ENCODE peak calls at places on chromosomes 6 and 20, in five cellular contexts. One of them, this sample, is unnamed.

GRCh38 chr6:169854083-169854725 is 102.8 kb downstream of the ERMARD start:
- DNase-seq in right cardiac atrium: no peak
- DNase-seq in sigmoid colon: no peak
- DNase-seq in lower lobe of right lung: no peak
- DNase-seq in GM23248: no peak
- DNase-seq in this sample: no peak

GRCh38 chr20:48107560-48107959 is 322.3 kb upstream of the SULF2 start:
- DNase-seq in GM23248: no peak
- DNase-seq in lower lobe of right lung: no peak
- DNase-seq in sigmoid colon: no peak
- DNase-seq in right cardiac atrium: no peak
- DNase-seq in this sample: no peak

GRCh38 chr6:88705601-88706000 is 257.8 kb downstream of the RNGTT start:
- DNase-seq in GM23248: no peak
- DNase-seq in sigmoid colon: no peak
- DNase-seq in lower lobe of right lung: no peak
- DNase-seq in right cardiac atrium: no peak
- DNase-seq in this sample: no peak

GRCh38 chr20:17568972-17569471 is 853 bp upstream of the DSTN start:
- DNase-seq in sigmoid colon: peak; percentile 98
- DNase-seq in right cardiac atrium: peak; percentile 91
- DNase-seq in lower lobe of right lung: peak; percentile 87
- DNase-seq in GM23248: peak; percentile 98
- DNase-seq in this sample: peak; percentile 92

GRCh38 chr20:59222982-59223610 is 59.5 kb downstream of the ZNF831 start:
- DNase-seq in GM23248: peak; percentile 36
- DNase-seq in right cardiac atrium: peak; percentile 62
- DNase-seq in sigmoid colon: no peak
- DNase-seq in lower lobe of right lung: no peak
- DNase-seq in this sample: no peak

GRCh38 chr6:55433446-55434130 is 106.3 kb downstream of the GFRAL start:
- DNase-seq in GM23248: peak; percentile 50
- DNase-seq in sigmoid colon: no peak
- DNase-seq in lower lobe of right lung: no peak
- DNase-seq in right cardiac atrium: no peak
- DNase-seq in this sample: no peak

GRCh38 chr6:46526607-46527006 is 35.4 kb upstream of the RCAN2 start:
- DNase-seq in right cardiac atrium: no peak
- DNase-seq in lower lobe of right lung: no peak
- DNase-seq in GM23248: no peak
- DNase-seq in sigmoid colon: no peak
- DNase-seq in this sample: no peak

GRCh38 chr6:56399250-56399671 is 151.9 kb upstream of the COL21A1 start:
- DNase-seq in right cardiac atrium: no peak
- DNase-seq in lower lobe of right lung: no peak
- DNase-seq in GM23248: no peak
- DNase-seq in sigmoid colon: no peak
- DNase-seq in this sample: no peak

GRCh38 chr20:21344216-21344615 is 41.1 kb downstream of the XRN2 start:
- DNase-seq in sigmoid colon: no peak
- DNase-seq in lower lobe of right lung: no peak
- DNase-seq in GM23248: no peak
- DNase-seq in right cardiac atrium: no peak
- DNase-seq in this sample: no peak

GRCh38 chr20:58826271-58826670 is 24.4 kb downstream of the GNAS-AS1 start:
- DNase-seq in GM23248: no peak
- DNase-seq in sigmoid colon: no peak
- DNase-seq in right cardiac atrium: no peak
- DNase-seq in lower lobe of right lung: no peak
- DNase-seq in this sample: no peak

GRCh38 chr6:27251672-27252251 is 4.3 kb downstream of the PRSS16 start:
- DNase-seq in GM23248: peak; percentile 60
- DNase-seq in right cardiac atrium: peak; percentile 66
- DNase-seq in lower lobe of right lung: peak; percentile 90
- DNase-seq in sigmoid colon: no peak
- DNase-seq in this sample: no peak

GRCh38 chr6:903746-904145 is 210.8 kb upstream of the EXOC2 start:
- DNase-seq in lower lobe of right lung: no peak
- DNase-seq in sigmoid colon: no peak
- DNase-seq in GM23248: peak; percentile 37
- DNase-seq in right cardiac atrium: no peak
- DNase-seq in this sample: no peak

GRCh38 chr6:157953580-157954091 is 28.0 kb upstream of the SYNJ2 start:
- DNase-seq in GM23248: peak; percentile 17
- DNase-seq in lower lobe of right lung: no peak
- DNase-seq in right cardiac atrium: no peak
- DNase-seq in sigmoid colon: no peak
- DNase-seq in this sample: no peak

GRCh38 chr20:14525439-14525838 is 188.0 kb upstream of the FLRT3 start:
- DNase-seq in sigmoid colon: no peak
- DNase-seq in right cardiac atrium: no peak
- DNase-seq in GM23248: no peak
- DNase-seq in lower lobe of right lung: no peak
- DNase-seq in this sample: no peak

GRCh38 chr20:48928832-48929725 is 7.6 kb downstream of the ARFGEF2 start:
- DNase-seq in sigmoid colon: no peak
- DNase-seq in lower lobe of right lung: no peak
- DNase-seq in right cardiac atrium: no peak
- DNase-seq in GM23248: peak; percentile 76
- DNase-seq in this sample: no peak

GRCh38 chr6:154461348-154461747 is 49.1 kb downstream of the CNKSR3 start:
- DNase-seq in sigmoid colon: no peak
- DNase-seq in right cardiac atrium: no peak
- DNase-seq in GM23248: no peak
- DNase-seq in lower lobe of right lung: no peak
- DNase-seq in this sample: no peak

GRCh38 chr20:53187402-53187801 is 215.2 kb downstream of the TSHZ2 start:
- DNase-seq in GM23248: no peak
- DNase-seq in sigmoid colon: no peak
- DNase-seq in right cardiac atrium: no peak
- DNase-seq in lower lobe of right lung: no peak
- DNase-seq in this sample: no peak

GRCh38 chr20:11047559-11047958 is 373.8 kb upstream of the JAG1 start:
- DNase-seq in lower lobe of right lung: no peak
- DNase-seq in sigmoid colon: no peak
- DNase-seq in GM23248: no peak
- DNase-seq in right cardiac atrium: no peak
- DNase-seq in this sample: no peak

GRCh38 chr20:9886227-9886626 is 47.4 kb upstream of the PAK5 start:
- DNase-seq in sigmoid colon: no peak
- DNase-seq in lower lobe of right lung: no peak
- DNase-seq in GM23248: peak; percentile 2
- DNase-seq in right cardiac atrium: no peak
- DNase-seq in this sample: no peak

GRCh38 chr20:57785720-57786119 is 75.9 kb upstream of the PMEPA1 start:
- DNase-seq in right cardiac atrium: no peak
- DNase-seq in GM23248: peak; percentile 15
- DNase-seq in lower lobe of right lung: no peak
- DNase-seq in sigmoid colon: no peak
- DNase-seq in this sample: no peak

GRCh38 chr6:99521557-99522286 is 6.5 kb upstream of the USP45 start:
- DNase-seq in GM23248: peak; percentile 80
- DNase-seq in lower lobe of right lung: no peak
- DNase-seq in sigmoid colon: peak; percentile 79
- DNase-seq in right cardiac atrium: peak; percentile 62
- DNase-seq in this sample: peak; percentile 35

GRCh38 chr6:143213977-143214376 is 153.3 kb downstream of the AIG1 start:
- DNase-seq in lower lobe of right lung: no peak
- DNase-seq in sigmoid colon: no peak
- DNase-seq in right cardiac atrium: no peak
- DNase-seq in GM23248: peak; percentile 23
- DNase-seq in this sample: no peak

GRCh38 chr20:48919336-48919881 is 2.1 kb upstream of the ARFGEF2 start:
- DNase-seq in GM23248: no peak
- DNase-seq in right cardiac atrium: no peak
- DNase-seq in lower lobe of right lung: no peak
- DNase-seq in sigmoid colon: no peak
- DNase-seq in this sample: no peak

GRCh38 chr6:169651498-169651897 is 50.3 kb downstream of the WDR27 start:
- DNase-seq in sigmoid colon: no peak
- DNase-seq in right cardiac atrium: no peak
- DNase-seq in lower lobe of right lung: no peak
- DNase-seq in GM23248: no peak
- DNase-seq in this sample: no peak

GRCh38 chr20:755931-756330 is 12.4 kb downstream of the SLC52A3 start:
- DNase-seq in lower lobe of right lung: no peak
- DNase-seq in GM23248: peak; percentile 49
- DNase-seq in right cardiac atrium: no peak
- DNase-seq in sigmoid colon: no peak
- DNase-seq in this sample: no peak

GRCh38 chr6:67328269-67328668 is 1306.8 kb upstream of the ADGRB3 start:
- DNase-seq in GM23248: no peak
- DNase-seq in lower lobe of right lung: no peak
- DNase-seq in sigmoid colon: no peak
- DNase-seq in right cardiac atrium: no peak
- DNase-seq in this sample: no peak

GRCh38 chr20:40471261-40471629 is 217.8 kb downstream of the MAFB start:
- DNase-seq in sigmoid colon: no peak
- DNase-seq in right cardiac atrium: no peak
- DNase-seq in lower lobe of right lung: no peak
- DNase-seq in GM23248: peak; percentile 26
- DNase-seq in this sample: no peak

GRCh38 chr20:50095476-50096078 is 17.4 kb downstream of the UBE2V1 start:
- DNase-seq in sigmoid colon: no peak
- DNase-seq in GM23248: no peak
- DNase-seq in lower lobe of right lung: no peak
- DNase-seq in right cardiac atrium: no peak
- DNase-seq in this sample: no peak

GRCh38 chr6:45830441-45831139 is 185.1 kb downstream of the CLIC5 start:
- DNase-seq in GM23248: no peak
- DNase-seq in right cardiac atrium: no peak
- DNase-seq in sigmoid colon: no peak
- DNase-seq in lower lobe of right lung: no peak
- DNase-seq in this sample: no peak

GRCh38 chr6:17013701-17014100 is 88.1 kb upstream of the STMND1 start:
- DNase-seq in lower lobe of right lung: no peak
- DNase-seq in right cardiac atrium: no peak
- DNase-seq in GM23248: peak; percentile 93
- DNase-seq in sigmoid colon: no peak
- DNase-seq in this sample: no peak

GRCh38 chr6:32192608-32193039 is at the start of gene GPSM3:
- DNase-seq in right cardiac atrium: peak; percentile 89
- DNase-seq in GM23248: peak; percentile 25
- DNase-seq in sigmoid colon: peak; percentile 79
- DNase-seq in lower lobe of right lung: peak; percentile 82
- DNase-seq in this sample: no peak

GRCh38 chr6:116088946-116089345 is 11.7 kb upstream of the NT5DC1 start:
- DNase-seq in lower lobe of right lung: no peak
- DNase-seq in GM23248: no peak
- DNase-seq in sigmoid colon: no peak
- DNase-seq in right cardiac atrium: no peak
- DNase-seq in this sample: no peak

GRCh38 chr6:90846824-90847223 is 260.0 kb upstream of the MAP3K7 start:
- DNase-seq in sigmoid colon: no peak
- DNase-seq in GM23248: no peak
- DNase-seq in lower lobe of right lung: no peak
- DNase-seq in right cardiac atrium: no peak
- DNase-seq in this sample: no peak

DNA sequence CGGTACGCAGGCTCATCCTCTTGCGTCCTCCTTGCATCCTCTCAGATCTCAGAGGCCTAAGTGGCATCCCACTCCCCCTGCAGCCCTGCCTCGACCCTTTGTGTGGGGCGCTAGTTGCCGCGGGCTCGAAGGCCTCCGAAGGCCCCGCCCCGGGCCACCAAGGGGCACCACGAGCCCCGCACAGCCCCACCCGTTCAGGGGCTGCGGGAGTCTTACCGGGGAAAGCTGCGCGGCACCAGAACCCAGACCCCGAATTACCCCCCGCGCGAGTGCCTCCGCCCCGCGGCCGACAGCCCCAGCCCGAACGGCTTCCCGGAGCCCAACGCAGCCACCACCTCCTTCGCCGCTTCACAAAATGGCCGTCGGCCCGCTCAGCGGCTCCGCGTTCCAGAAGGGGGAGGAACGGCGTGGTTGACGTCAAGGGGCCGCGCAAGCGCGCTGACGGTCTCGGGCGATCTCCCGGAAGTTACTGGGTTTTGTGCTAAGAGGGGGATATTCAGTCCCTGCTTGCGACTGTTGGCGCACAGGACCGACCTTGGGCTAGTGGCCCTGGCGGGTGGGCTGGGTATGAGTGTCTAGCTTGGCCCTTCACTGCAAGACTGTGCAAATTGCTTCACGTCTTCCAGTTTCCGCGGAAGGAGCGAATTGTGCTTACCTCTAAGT is at the start of the genes CPNE1 and RBM12:
- DNase-seq in right cardiac atrium: peak; percentile 97
- DNase-seq in GM23248: peak; percentile 97
- DNase-seq in sigmoid colon: peak; percentile 97
- DNase-seq in lower lobe of right lung: peak; percentile 94
- DNase-seq in this sample: peak; percentile 96
- H3K4me1 ChIP-seq in right cardiac atrium: peaks cover 5% of the 10 kb centered on the region
- H3K4me1 ChIP-seq in GM23248: peaks cover 30% of the 10 kb centered on the region
- H3K4me1 ChIP-seq in sigmoid colon: peaks cover 38% of the 10 kb centered on the region
- H3K4me1 ChIP-seq in lower lobe of right lung: peaks cover 39% of the 10 kb centered on the region
- H3K4me1 ChIP-seq in this sample: no peaks in the 10 kb centered on the region

GRCh38 chr6:166007349-166008263 is 160.0 kb downstream of the TBXT start:
- DNase-seq in right cardiac atrium: peak; percentile 86
- DNase-seq in GM23248: peak; percentile 78
- DNase-seq in sigmoid colon: peak; percentile 93
- DNase-seq in lower lobe of right lung: no peak
- DNase-seq in this sample: peak; percentile 49

GRCh38 chr6:166009385-166010031 is 158.1 kb downstream of the TBXT start:
- DNase-seq in sigmoid colon: no peak
- DNase-seq in lower lobe of right lung: no peak
- DNase-seq in right cardiac atrium: no peak
- DNase-seq in GM23248: no peak
- DNase-seq in this sample: no peak

GRCh38 chr6:166008441-166009369 is 158.9 kb downstream of the TBXT start:
- DNase-seq in sigmoid colon: peak; percentile 90
- DNase-seq in right cardiac atrium: peak; percentile 58
- DNase-seq in GM23248: peak; percentile 82
- DNase-seq in lower lobe of right lung: no peak
- DNase-seq in this sample: peak; percentile 18

GRCh38 chr6:166010136-166010535 is 157.5 kb downstream of the TBXT start:
- DNase-seq in GM23248: peak; percentile 35
- DNase-seq in sigmoid colon: no peak
- DNase-seq in right cardiac atrium: no peak
- DNase-seq in lower lobe of right lung: no peak
- DNase-seq in this sample: no peak

GRCh38 chr6:166010585-166010984 is 157.1 kb downstream of the TBXT start:
- DNase-seq in GM23248: no peak
- DNase-seq in right cardiac atrium: no peak
- DNase-seq in lower lobe of right lung: no peak
- DNase-seq in sigmoid colon: no peak
- DNase-seq in this sample: no peak
- H3K27me3 ChIP-seq in GM23248: peaks cover 3% of the 10 kb centered on the region
- H3K27me3 ChIP-seq in right cardiac atrium: peaks cover 2% of the 10 kb centered on the region
- H3K27me3 ChIP-seq in lower lobe of right lung: peaks cover 63% of the 10 kb centered on the region
- H3K27me3 ChIP-seq in sigmoid colon: no peaks in the 10 kb centered on the region
- H3K27me3 ChIP-seq in this sample: peaks cover 64% of the 10 kb centered on the region

GRCh38 chr6:28920281-28920680 is 3.5 kb downstream of the TRIM27 start:
- DNase-seq in right cardiac atrium: no peak
- DNase-seq in GM23248: no peak
- DNase-seq in sigmoid colon: no peak
- DNase-seq in lower lobe of right lung: no peak
- DNase-seq in this sample: no peak
- H3K4me1 ChIP-seq in right cardiac atrium: peaks cover 2% of the 10 kb centered on the region
- H3K4me1 ChIP-seq in GM23248: peaks cover 9% of the 10 kb centered on the region
- H3K4me1 ChIP-seq in sigmoid colon: peaks cover 14% of the 10 kb centered on the region
- H3K4me1 ChIP-seq in lower lobe of right lung: peaks cover 36% of the 10 kb centered on the region
- H3K4me1 ChIP-seq in this sample: peaks cover 29% of the 10 kb centered on the region

GRCh38 chr6:34114695-34115395 is 31.0 kb downstream of the GRM4 start:
- DNase-seq in sigmoid colon: no peak
- DNase-seq in lower lobe of right lung: no peak
- DNase-seq in GM23248: no peak
- DNase-seq in right cardiac atrium: no peak
- DNase-seq in this sample: no peak
- H3K27me3 ChIP-seq in sigmoid colon: no peaks in the 10 kb centered on the region
- H3K27me3 ChIP-seq in lower lobe of right lung: peaks cover 13% of the 10 kb centered on the region
- H3K27me3 ChIP-seq in GM23248: peaks cover 11% of the 10 kb centered on the region
- H3K27me3 ChIP-seq in right cardiac atrium: no peaks in the 10 kb centered on the region
- H3K27me3 ChIP-seq in this sample: no peaks in the 10 kb centered on the region